ENCODE peak calls at places on chromosomes 11 and 22, in four cellular contexts. One of them, this sample, is unnamed.

GRCh38 chr11:33172345-33172744 is 11.1 kb upstream of the CSTF3 start:
- DNase-seq in iPS-NIHi11: no peak
- DNase-seq in cardiac muscle cell: no peak
- DNase-seq in brain microvascular endothelial cell: no peak
- DNase-seq in this sample: no peak

GRCh38 chr11:131179867-131180266 is 190.5 kb upstream of the NTM start:
- DNase-seq in iPS-NIHi11: no peak
- DNase-seq in cardiac muscle cell: no peak
- DNase-seq in brain microvascular endothelial cell: no peak
- DNase-seq in this sample: no peak

GRCh38 chr11:128022761-128023160 is 564.6 kb downstream of the ETS1 start:
- DNase-seq in iPS-NIHi11: no peak
- DNase-seq in cardiac muscle cell: no peak
- DNase-seq in brain microvascular endothelial cell: no peak
- DNase-seq in this sample: no peak

GRCh38 chr22:19109198-19110063 is 12.8 kb downstream of the DGCR2 start:
- DNase-seq in iPS-NIHi11: no peak
- DNase-seq in cardiac muscle cell: peak
- DNase-seq in brain microvascular endothelial cell: no peak
- DNase-seq in this sample: no peak

GRCh38 chr11:66002648-66003225 is 434 bp downstream of the BANF1 start:
- DNase-seq in iPS-NIHi11: no peak
- DNase-seq in cardiac muscle cell: peak
- DNase-seq in brain microvascular endothelial cell: no peak
- DNase-seq in this sample: no peak

GRCh38 chr22:26892401-26893033 is 235.1 kb downstream of the MIAT start:
- DNase-seq in iPS-NIHi11: no peak
- DNase-seq in cardiac muscle cell: no peak
- DNase-seq in brain microvascular endothelial cell: no peak
- DNase-seq in this sample: no peak

GRCh38 chr11:5129457-5129877 is 8.7 kb downstream of the OR52A5 start:
- DNase-seq in iPS-NIHi11: no peak
- DNase-seq in cardiac muscle cell: no peak
- DNase-seq in brain microvascular endothelial cell: peak
- DNase-seq in this sample: no peak

GRCh38 chr11:27171391-27171790 is 130.8 kb downstream of the BBOX1 start:
- DNase-seq in iPS-NIHi11: no peak
- DNase-seq in cardiac muscle cell: no peak
- DNase-seq in brain microvascular endothelial cell: peak
- DNase-seq in this sample: no peak

GRCh38 chr11:61816736-61817455 is at the start of gene FADS1:
- DNase-seq in iPS-NIHi11: peak
- DNase-seq in cardiac muscle cell: peak
- DNase-seq in brain microvascular endothelial cell: peak
- DNase-seq in this sample: peak

GRCh38 chr22:47065756-47066615 is 303.5 kb downstream of the TBC1D22A start:
- DNase-seq in iPS-NIHi11: no peak
- DNase-seq in cardiac muscle cell: peak
- DNase-seq in brain microvascular endothelial cell: peak
- DNase-seq in this sample: no peak

GRCh38 chr11:86787018-86787417 is 13.3 kb upstream of the PRSS23 start:
- DNase-seq in iPS-NIHi11: no peak
- DNase-seq in cardiac muscle cell: no peak
- DNase-seq in brain microvascular endothelial cell: no peak
- DNase-seq in this sample: no peak

GRCh38 chr22:44371741-44372525 is 59.2 kb upstream of the SHISAL1 start:
- DNase-seq in iPS-NIHi11: no peak
- DNase-seq in cardiac muscle cell: no peak
- DNase-seq in brain microvascular endothelial cell: no peak
- DNase-seq in this sample: no peak

GRCh38 chr11:73381589-73381988 is 5.4 kb downstream of the RELT start:
- DNase-seq in iPS-NIHi11: no peak
- DNase-seq in cardiac muscle cell: no peak
- DNase-seq in brain microvascular endothelial cell: no peak
- DNase-seq in this sample: no peak

GRCh38 chr11:613369-613968 is 2.3 kb downstream of the IRF7 start:
- DNase-seq in iPS-NIHi11: peak
- DNase-seq in cardiac muscle cell: peak
- DNase-seq in brain microvascular endothelial cell: peak
- DNase-seq in this sample: peak

GRCh38 chr22:36367066-36367465 is 20.7 kb downstream of the MYH9 start:
- DNase-seq in iPS-NIHi11: no peak
- DNase-seq in cardiac muscle cell: no peak
- DNase-seq in brain microvascular endothelial cell: no peak
- DNase-seq in this sample: no peak

GRCh38 chr22:37448521-37449150 is 21.4 kb upstream of the ELFN2 start:
- DNase-seq in iPS-NIHi11: no peak
- DNase-seq in cardiac muscle cell: no peak
- DNase-seq in brain microvascular endothelial cell: no peak
- DNase-seq in this sample: no peak

GRCh38 chr22:49963647-49964026 is 3.1 kb downstream of the PIM3 start:
- DNase-seq in iPS-NIHi11: no peak
- DNase-seq in cardiac muscle cell: no peak
- DNase-seq in brain microvascular endothelial cell: no peak
- DNase-seq in this sample: no peak

GRCh38 chr11:8093931-8094575 is 13.0 kb downstream of the TUB start:
- DNase-seq in iPS-NIHi11: no peak
- DNase-seq in cardiac muscle cell: no peak
- DNase-seq in brain microvascular endothelial cell: no peak
- DNase-seq in this sample: no peak

GRCh38 chr22:36790648-36791047 is 14.7 kb upstream of the IFT27 start:
- DNase-seq in iPS-NIHi11: no peak
- DNase-seq in cardiac muscle cell: no peak
- DNase-seq in brain microvascular endothelial cell: no peak
- DNase-seq in this sample: no peak

GRCh38 chr11:65290448-65291165 is 24.1 kb upstream of the CDC42EP2 start:
- DNase-seq in iPS-NIHi11: no peak
- DNase-seq in cardiac muscle cell: peak
- DNase-seq in brain microvascular endothelial cell: peak
- DNase-seq in this sample: no peak

GRCh38 chr11:40380871-40381270 is 1078.6 kb downstream of the LRRC4C start:
- DNase-seq in iPS-NIHi11: no peak
- DNase-seq in cardiac muscle cell: no peak
- DNase-seq in brain microvascular endothelial cell: no peak
- DNase-seq in this sample: no peak

GRCh38 chr22:43183496-43184263 is 3.3 kb downstream of the TTLL12 start:
- DNase-seq in iPS-NIHi11: no peak
- DNase-seq in cardiac muscle cell: peak
- DNase-seq in brain microvascular endothelial cell: peak
- DNase-seq in this sample: no peak

GRCh38 chr11:77075425-77075905 is 8.7 kb downstream of the CAPN5 start:
- DNase-seq in iPS-NIHi11: no peak
- DNase-seq in cardiac muscle cell: no peak
- DNase-seq in brain microvascular endothelial cell: no peak
- DNase-seq in this sample: no peak

GRCh38 chr11:70557742-70558485 is 159.6 kb downstream of the CTTN start:
- DNase-seq in iPS-NIHi11: no peak
- DNase-seq in cardiac muscle cell: no peak
- DNase-seq in brain microvascular endothelial cell: no peak
- DNase-seq in this sample: no peak

GRCh38 chr11:130403301-130403804 is 25.1 kb downstream of the ADAMTS8 start:
- DNase-seq in iPS-NIHi11: peak
- DNase-seq in cardiac muscle cell: peak
- DNase-seq in brain microvascular endothelial cell: peak
- DNase-seq in this sample: no peak

GRCh38 chr22:42711281-42711731 is 9.4 kb downstream of the A4GALT start:
- DNase-seq in iPS-NIHi11: no peak
- DNase-seq in cardiac muscle cell: no peak
- DNase-seq in brain microvascular endothelial cell: no peak
- DNase-seq in this sample: no peak

GRCh38 chr22:27512283-27512761 is 289.2 kb downstream of the MN1 start:
- DNase-seq in iPS-NIHi11: no peak
- DNase-seq in cardiac muscle cell: peak
- DNase-seq in brain microvascular endothelial cell: peak
- DNase-seq in this sample: no peak